ENCODE peak calls at places on chromosomes 4 and X, in six cellular contexts. E is MM.1S, S is tibial artery, C is body of pancreas, A is fibroblast of lung, B is neuronal stem cell. O is an unnamed sample.

GRCh38 chr4:125728568-125728967 is 413.8 kb downstream of the FAT4 start:
- DNase-seq in E (no peak), S (no peak), C (no peak), A (peak; percentile 98), B (no peak), O (no peak)

GRCh38 chr4:107709916-107710315 is 10.1 kb downstream of the PAPSS1 start:
- DNase-seq in E (no peak), S (no peak), C (no peak), A (peak; percentile 22), B (no peak), O (no peak)

GRCh38 chr4:77126844-77127614 is 30.0 kb upstream of the CCNG2 start:
- DNase-seq in E (peak; percentile 49), S (no peak), C (no peak), A (no peak), B (no peak), O (peak; percentile 41)

GRCh38 chr4:139552506-139552905 is 3.5 kb downstream of the SETD7 start:
- DNase-seq in E (no peak), S (no peak), C (no peak), A (peak; percentile 71), B (no peak), O (no peak)

GRCh38 chr4:41079871-41080565 is 134.3 kb downstream of the APBB2 start:
- DNase-seq in E (no peak), S (no peak), C (no peak), A (no peak), B (no peak), O (no peak)

GRCh38 chr4:79445371-79445781 is 37.3 kb upstream of the GK2 start:
- DNase-seq in E (no peak), S (no peak), C (no peak), A (no peak), B (peak; percentile 58), O (no peak)

GRCh38 chr4:24999392-25000104 is 31.2 kb downstream of the LGI2 start:
- DNase-seq in E (no peak), S (no peak), C (no peak), A (peak; percentile 12), B (no peak), O (no peak)

GRCh38 chr4:144594471-144594986 is 51.4 kb upstream of the HHIP start:
- DNase-seq in E (no peak), S (no peak), C (no peak), A (no peak), B (no peak), O (no peak)

GRCh38 chr4:156838761-156839160 is 132.8 kb downstream of the PDGFC start:
- DNase-seq in E (no peak), S (no peak), C (no peak), A (peak; percentile 36), B (no peak), O (no peak)

GRCh38 chr4:26992657-26993361 is 132.2 kb downstream of the STIM2 start:
- DNase-seq in E (no peak), S (peak; percentile 24), C (peak; percentile 31), A (peak; percentile 95), B (no peak), O (peak; percentile 60)

GRCh38 chr4:185480016-185480732 is 8.6 kb upstream of the CCDC110 start:
- DNase-seq in E (peak; percentile 25), S (no peak), C (no peak), A (no peak), B (no peak), O (no peak)

GRCh38 chr4:76594152-76594551 is 159.1 kb downstream of the SHROOM3 start:
- DNase-seq in E (no peak), S (no peak), C (no peak), A (no peak), B (no peak), O (no peak)

GRCh38 chr4:56622176-56622575 is 58.9 kb downstream of the HOPX start:
- DNase-seq in E (no peak), S (no peak), C (no peak), A (no peak), B (no peak), O (no peak)

GRCh38 chr4:148205481-148205880 is 236.7 kb downstream of the NR3C2 start:
- DNase-seq in E (no peak), S (no peak), C (no peak), A (no peak), B (no peak), O (no peak)

GRCh38 chr4:39427477-39428119 is 20.9 kb downstream of the KLB start:
- DNase-seq in E (no peak), S (no peak), C (no peak), A (no peak), B (no peak), O (no peak)

GRCh38 chr4:105710678-105711077 is 2.1 kb downstream of the GSTCD start:
- DNase-seq in E (no peak), S (no peak), C (no peak), A (peak; percentile 2), B (no peak), O (no peak)

GRCh38 chr4:159269143-159269542 is 166.3 kb downstream of the RAPGEF2 start:
- DNase-seq in E (no peak), S (no peak), C (no peak), A (peak; percentile 75), B (no peak), O (no peak)

GRCh38 chr4:185278716-185279115 is 69.3 kb downstream of the SNX25 start:
- DNase-seq in E (no peak), S (no peak), C (no peak), A (no peak), B (no peak), O (no peak)

GRCh38 chr4:133162941-133163340 is 13.8 kb downstream of the PCDH10 start:
- DNase-seq in E (no peak), S (no peak), C (no peak), A (peak; percentile 46), B (no peak), O (no peak)

GRCh38 chr4:175470141-175470540 is 341.9 kb downstream of the GPM6A start:
- DNase-seq in E (no peak), S (no peak), C (no peak), A (peak; percentile 77), B (no peak), O (no peak)

GRCh38 chrX:108090474-108091265 is 672 bp downstream of the PSMD10 start:
- DNase-seq in E (no peak), S (no peak), C (no peak), A (peak; percentile 53), B (no peak), O (no peak)

GRCh38 chr4:182242793-182243192 is 409 bp upstream of the TENM3 start:
- DNase-seq in E (no peak), S (no peak), C (no peak), A (peak; percentile 94), B (no peak), O (no peak)

GRCh38 chrX:153946910-153947769 is 2.7 kb upstream of the RENBP start:
- DNase-seq in E (peak; percentile 83), S (peak; percentile 56), C (peak; percentile 76), A (peak; percentile 62), B (peak; percentile 56), O (peak; percentile 72)

GRCh38 chrX:153944140-153944799 is at the start of gene RENBP:
- DNase-seq in E (peak; percentile 33), S (peak; percentile 68), C (peak; percentile 35), A (no peak), B (no peak), O (no peak)

GRCh38 chrX:153948002-153948466 is 3.6 kb upstream of the RENBP start:
- DNase-seq in E (no peak), S (no peak), C (no peak), A (no peak), B (no peak), O (no peak)

GRCh38 chrX:153944800-153945150 is 332 bp upstream of the RENBP start:
- DNase-seq in E (no peak), S (no peak), C (no peak), A (no peak), B (no peak), O (no peak)

DNA sequence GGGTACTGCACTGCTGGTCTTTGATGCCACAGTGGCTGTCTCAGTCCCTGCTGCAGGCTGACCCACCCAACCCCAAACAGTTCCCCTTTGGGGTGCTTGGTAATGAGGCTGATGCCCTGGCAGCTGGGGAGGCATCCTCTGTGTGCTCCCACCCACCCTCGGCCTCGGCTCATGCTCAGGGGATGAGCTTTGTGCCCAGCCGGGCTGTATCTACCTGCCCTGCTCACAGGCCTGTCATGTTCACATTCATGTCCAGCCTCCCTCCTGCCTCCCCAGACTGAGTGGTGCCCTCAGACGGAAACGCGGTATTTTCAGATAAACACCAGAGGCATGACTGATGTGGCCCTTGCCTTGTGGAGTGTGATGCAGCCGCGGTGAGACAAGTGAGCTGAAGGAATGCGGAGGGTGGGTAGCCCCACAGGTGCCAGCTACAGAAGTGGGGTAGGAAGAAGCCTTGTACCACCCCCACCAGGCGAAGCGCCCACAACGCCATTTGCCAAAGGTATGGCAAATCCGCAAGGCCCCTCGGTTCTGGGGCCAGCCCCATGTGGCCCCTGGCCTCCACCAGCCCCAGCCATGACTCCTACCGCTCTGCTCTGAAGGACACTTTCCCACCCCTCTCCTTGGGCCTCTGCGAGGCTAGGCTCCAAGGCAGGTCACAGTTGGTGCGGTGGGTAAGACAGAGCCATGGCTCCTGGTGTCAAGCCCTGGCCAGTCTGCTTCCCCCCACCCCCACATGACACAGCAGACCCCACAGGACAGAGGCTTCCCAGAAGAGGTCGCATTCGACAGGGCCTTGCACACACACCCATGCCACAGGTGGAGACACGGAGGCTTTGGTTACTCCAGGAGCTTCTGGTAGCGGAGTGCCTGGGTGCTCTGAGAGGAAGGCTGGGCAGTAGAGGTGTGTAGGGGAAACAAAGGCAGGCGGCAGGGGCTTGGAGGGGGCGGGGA is 1.8 kb upstream of the RENBP start:
- DNase-seq in E (no peak), S (no peak), C (no peak), A (no peak), B (no peak), O (no peak)
- H3K27me3 ChIP-seq in E (no peaks in the 10 kb centered on the region), S (no peaks in the 10 kb centered on the region), C (no peaks in the 10 kb centered on the region), A (no peaks in the 10 kb centered on the region), B (peaks cover 5% of the 10 kb centered on the region), O (no peaks in the 10 kb centered on the region)

GRCh38 chr4:1872918-1873269 is 1.7 kb downstream of the NSD2 start:
- DNase-seq in E (peak; percentile 30), S (no peak), C (no peak), A (peak; percentile 82), B (no peak), O (peak; percentile 42)

GRCh38 chr4:1873776-1874175 is 2.6 kb downstream of the NSD2 start:
- DNase-seq in E (no peak), S (no peak), C (peak; percentile 24), A (no peak), B (no peak), O (no peak)

GRCh38 chr4:1874207-1874606 is 3.0 kb downstream of the NSD2 start:
- DNase-seq in E (no peak), S (no peak), C (no peak), A (no peak), B (no peak), O (no peak)

GRCh38 chr4:1871471-1872021 is 353 bp downstream of the NSD2 start:
- DNase-seq in E (peak; percentile 18), S (no peak), C (no peak), A (peak; percentile 30), B (peak; percentile 59), O (peak; percentile 59)

GRCh38 chr4:1873291-1873690 is 2.1 kb downstream of the NSD2 start:
- DNase-seq in E (no peak), S (no peak), C (no peak), A (peak; percentile 18), B (no peak), O (no peak)
- H3K4me3 ChIP-seq in E (peak overlapping the region; percentile 93), S (no peak overlapping the region), C (no peak overlapping the region), A (no peak overlapping the region), B (no peak overlapping the region), O (peak overlapping the region; percentile 90)

GRCh38 chrX:119055650-119056049 is 17.1 kb upstream of the CT47C1 start:
- DNase-seq in E (no peak), S (no peak), C (no peak), A (peak; percentile 21), B (no peak), O (no peak)
- H3K27me3 ChIP-seq in E (no peaks in the 10 kb centered on the region), S (no peaks in the 10 kb centered on the region), C (no peaks in the 10 kb centered on the region), A (no peaks in the 10 kb centered on the region), B (peaks cover 5% of the 10 kb centered on the region), O (no peaks in the 10 kb centered on the region)

GRCh38 chr4:16196482-16197393 is 29.5 kb downstream of the TAPT1 start:
- DNase-seq in E (no peak), S (no peak), C (peak; percentile 20), A (peak; percentile 84), B (peak; percentile 39), O (no peak)
- H3K4me3 ChIP-seq in E (no peak overlapping the region), S (peak overlapping the region; percentile 40), C (no peak overlapping the region), A (peak overlapping the region; percentile 27), B (no peak overlapping the region), O (no peak overlapping the region)

O was measured in GM06990.